ENCODE peak calls at places on chromosomes 3 and 15, in seven cellular contexts. U, J, V, X, Q, F and G are unnamed samples.

GRCh38 chr15:55334371-55334770 is 15.3 kb downstream of the PIGB start:
- DNase-seq in U (no peak), J (no peak), V (no peak), X (no peak), Q (no peak), F (no peak), G (no peak)

GRCh38 chr3:37072892-37073291 is 79.6 kb downstream of the MLH1 start:
- DNase-seq in U (peak; percentile 69), J (peak; percentile 39), V (no peak), X (peak; percentile 84), Q (no peak), F (no peak), G (peak; percentile 14)

GRCh38 chr3:126945171-126945721 is 37.7 kb upstream of the PLXNA1 start:
- DNase-seq in U (no peak), J (no peak), V (no peak), X (no peak), Q (no peak), F (no peak), G (no peak)

GRCh38 chr3:28606283-28606682 is 257.7 kb upstream of the AZI2 start:
- DNase-seq in U (no peak), J (no peak), V (no peak), X (no peak), Q (no peak), F (no peak), G (no peak)

GRCh38 chr3:160876568-160877100 is 120.6 kb downstream of the PPM1L start:
- DNase-seq in U (no peak), J (no peak), V (no peak), X (no peak), Q (no peak), F (no peak), G (no peak)

GRCh38 chr3:71576966-71577459 is 6.5 kb downstream of the FOXP1 start:
- DNase-seq in U (no peak), J (no peak), V (no peak), X (no peak), Q (no peak), F (no peak), G (no peak)

GRCh38 chr3:122533931-122534334 is 19.2 kb upstream of the KPNA1 start:
- DNase-seq in U (no peak), J (peak; percentile 82), V (no peak), X (peak; percentile 79), Q (no peak), F (no peak), G (no peak)

GRCh38 chr3:152381881-152382295 is 113.2 kb downstream of the MBNL1 start:
- DNase-seq in U (no peak), J (no peak), V (no peak), X (no peak), Q (no peak), F (no peak), G (no peak)

GRCh38 chr15:34812369-34812768 is 17.0 kb upstream of the ACTC1 start:
- DNase-seq in U (no peak), J (no peak), V (no peak), X (peak; percentile 23), Q (no peak), F (no peak), G (no peak)